ENCODE peak calls at places on chromosome 11, in six cellular contexts. K, N, C, O, Z and M are unnamed samples. For H3K27me3 and H3K36me3, the result is how much of the 10 kb centered on the place peaks cover.

GRCh38 chr11:34184505-34185015 is 79.1 kb downstream of the NAT10 start:
- DNase-seq in K (no peak), Z (no peak), C (no peak), N (no peak), O (no peak), M (no peak)

GRCh38 chr11:34126959-34127848 is 21.8 kb downstream of the NAT10 start:
- DNase-seq in Z (no peak), O (no peak), K (no peak), N (no peak), C (no peak), M (no peak)

GRCh38 chr11:2797741-2798361 is 87.7 kb downstream of the CDKN1C start:
- DNase-seq in C (no peak), N (peak), Z (no peak), K (no peak), O (peak), M (no peak)

GRCh38 chr11:16883179-16883578 is 131.0 kb downstream of the PLEKHA7 start:
- DNase-seq in O (no peak), N (peak), C (no peak), Z (peak), K (no peak), M (peak)

GRCh38 chr11:78339483-78339882 is 78.1 kb downstream of the GAB2 start:
- DNase-seq in C (no peak), Z (no peak), K (no peak), N (no peak), O (no peak), M (no peak)

GRCh38 chr11:79437981-79438630 is 2.7 kb downstream of the TENM4 start:
- DNase-seq in C (peak), O (peak), K (no peak), N (peak), Z (peak), M (no peak)

GRCh38 chr11:94675239-94675638 is 92.9 kb upstream of the AMOTL1 start:
- DNase-seq in N (no peak), Z (no peak), C (no peak), O (no peak), K (no peak), M (no peak)

GRCh38 chr11:128521697-128522062 is 65.7 kb downstream of the ETS1 start:
- DNase-seq in O (peak), C (peak), K (no peak), N (peak), Z (no peak), M (peak)

GRCh38 chr11:125944350-125945010 is 1.4 kb upstream of the VSIG10L2 start:
- DNase-seq in Z (no peak), C (no peak), K (no peak), N (no peak), O (no peak), M (no peak)

GRCh38 chr11:1829039-1829820 is 5.6 kb upstream of the SYT8 start:
- DNase-seq in O (no peak), N (peak), C (peak), K (no peak), Z (no peak), M (peak)

GRCh38 chr11:1161410-1162152 is 3.8 kb downstream of the MUC5AC start:
- DNase-seq in C (no peak), Z (no peak), O (peak), K (no peak), N (no peak), M (peak)

GRCh38 chr11:16166571-16166970 is 189.8 kb downstream of the SOX6 start:
- DNase-seq in C (peak), O (no peak), K (no peak), Z (no peak), N (no peak), M (no peak)

GRCh38 chr11:74731301-74732094 is at the start of gene CHRDL2:
- DNase-seq in Z (peak), N (no peak), O (no peak), K (no peak), C (peak), M (no peak)

GRCh38 chr11:103609117-103610066 is 427.0 kb upstream of the DDI1 start:
- DNase-seq in N (no peak), Z (peak), O (no peak), C (peak), K (no peak), M (no peak)

GRCh38 chr11:70761094-70761905 is 363.0 kb downstream of the CTTN start:
- DNase-seq in O (peak), Z (no peak), N (no peak), K (no peak), C (no peak), M (no peak)

GRCh38 chr11:108498816-108499408 is 728 bp upstream of the POGLUT3 start:
- DNase-seq in Z (no peak), O (no peak), C (no peak), N (no peak), K (no peak), M (no peak)

GRCh38 chr11:90476442-90477007 is 253.7 kb upstream of the CHORDC1 start:
- DNase-seq in O (no peak), N (peak), C (peak), K (no peak), Z (peak), M (no peak)

GRCh38 chr11:102467080-102467708 is 14.6 kb upstream of the TMEM123 start:
- DNase-seq in N (no peak), Z (no peak), C (no peak), O (no peak), K (no peak), M (no peak)

GRCh38 chr11:2540521-2541320 is 95.9 kb downstream of the KCNQ1 start:
- DNase-seq in O (peak), K (no peak), Z (no peak), C (no peak), N (peak), M (no peak)

GRCh38 chr11:36280531-36280930 is 8.7 kb downstream of the COMMD9 start:
- DNase-seq in C (no peak), Z (no peak), K (no peak), N (no peak), O (no peak), M (peak)

GRCh38 chr11:33942954-33943353 is 51.1 kb upstream of the LMO2 start:
- DNase-seq in Z (peak), C (peak), O (no peak), K (no peak), N (peak), M (peak)

GRCh38 chr11:30019481-30019880 is 2.7 kb upstream of the KCNA4 start:
- DNase-seq in C (no peak), N (no peak), K (no peak), O (no peak), Z (no peak), M (no peak)

DNA sequence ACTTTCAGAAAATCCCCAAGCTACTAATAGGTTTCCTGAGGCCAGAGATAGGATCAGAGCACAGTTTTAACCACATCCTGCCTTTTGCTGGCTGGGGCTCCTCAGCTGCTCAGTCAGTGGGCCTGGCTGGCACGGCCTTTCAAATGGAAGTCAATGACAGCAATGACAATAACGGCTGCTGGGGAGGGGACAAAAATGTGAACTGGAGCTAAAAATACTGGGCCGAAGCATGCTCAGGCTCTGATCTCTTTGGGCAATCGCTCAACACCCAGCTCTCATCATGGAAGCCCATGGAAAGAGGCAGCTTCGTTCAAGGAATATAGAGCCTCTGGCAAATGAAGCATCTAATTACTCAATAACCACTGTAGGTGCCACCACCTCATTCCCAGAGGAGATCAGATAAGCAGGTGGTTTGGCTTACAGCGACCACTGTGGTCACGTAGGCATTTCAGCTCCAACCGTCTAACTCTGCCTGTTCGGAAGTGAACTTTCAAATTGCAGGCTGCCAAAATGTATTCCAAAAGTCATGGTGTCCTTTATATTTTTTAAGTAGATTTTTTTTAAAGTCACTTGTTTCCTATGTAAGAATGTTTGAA is 14.3 kb downstream of the WT1 start:
- DNase-seq in Z (peak), K (no peak), C (peak), O (no peak), N (peak), M (no peak)
- H3K27me3 ChIP-seq in Z (under half), K (under half), C (under half), O (under half), N (under half), M (under half)

GRCh38 chr11:66265531-66266377 is 2.7 kb upstream of the RAB1B start:
- DNase-seq in C (no peak), K (no peak), N (no peak), Z (no peak), O (peak), M (no peak)
- H3K36me3 ChIP-seq in C (under half), K (under half), N (under half), Z (under half), O (half or more), M (under half)

GRCh38 chr11:19738124-19738523 is 25.5 kb downstream of the NAV2 start:
- DNase-seq in C (no peak), N (no peak), Z (no peak), K (no peak), O (no peak), M (no peak)

GRCh38 chr11:19737575-19737974 is 24.9 kb downstream of the NAV2 start:
- DNase-seq in K (no peak), O (no peak), Z (no peak), C (no peak), N (no peak), M (no peak)

GRCh38 chr11:19742595-19743292 is 30.1 kb downstream of the NAV2 start:
- DNase-seq in O (peak), C (peak), Z (peak), N (peak), K (peak), M (peak)

GRCh38 chr11:19739872-19740271 is 27.2 kb downstream of the NAV2 start:
- DNase-seq in K (no peak), Z (no peak), C (peak), O (no peak), N (peak), M (peak)

GRCh38 chr11:19740586-19740985 is 27.9 kb downstream of the NAV2 start:
- DNase-seq in K (no peak), C (no peak), O (no peak), N (no peak), Z (no peak), M (no peak)
- H3K27me3 ChIP-seq in K (under half), C (under half), O (under half), N (under half), Z (under half), M (under half)

DNA sequence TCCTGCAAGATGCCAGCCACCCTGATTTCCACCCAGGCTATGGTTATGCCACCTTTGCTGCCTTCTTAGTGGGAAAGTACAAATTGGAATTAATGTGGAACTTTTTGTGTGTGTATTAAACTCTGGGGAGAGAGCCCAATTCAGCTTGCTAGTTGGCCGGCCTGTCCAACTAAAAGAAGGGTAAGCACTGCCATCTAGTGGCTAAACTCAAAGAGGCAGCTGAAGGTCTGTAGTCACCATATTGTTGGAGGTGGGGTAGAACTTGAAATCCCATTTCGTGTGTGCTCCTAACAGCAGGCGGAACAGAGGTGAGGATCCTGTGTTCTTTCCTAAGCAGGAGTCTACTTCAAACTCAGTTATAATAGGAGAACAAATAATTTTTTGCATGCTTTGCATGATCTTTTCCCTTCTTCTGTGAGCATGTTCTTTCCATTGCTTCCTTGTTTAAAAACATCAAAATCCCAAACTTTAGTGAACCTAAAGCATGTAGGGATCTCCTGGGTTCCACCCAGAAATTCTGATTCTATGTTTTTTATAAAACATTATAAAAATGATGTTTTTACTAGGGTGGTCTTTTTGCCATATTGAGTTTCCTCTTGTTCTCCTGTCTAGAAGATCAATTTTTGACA is 138.8 kb upstream of the SORL1-AS1 start:
- DNase-seq in Z (peak), O (no peak), K (peak), C (peak), N (peak), M (no peak)
- H3K36me3 ChIP-seq in Z (under half), O (half or more), K (under half), C (under half), N (under half), M (under half)

GRCh38 chr11:134414772-134415765 is 3.0 kb upstream of the B3GAT1 start:
- DNase-seq in N (no peak), Z (no peak), K (no peak), C (no peak), O (peak), M (no peak)
- H3K27me3 ChIP-seq in N (under half), Z (half or more), K (under half), C (under half), O (under half), M (half or more)